ENCODE peak calls at places on chromosomes 3 and 15, in five cellular contexts. J is ovary, D is cardiac fibroblast, Y is left ventricle myocardium inferior, T is HCT116. M is an unnamed sample.

GRCh38 chr3:51544011-51544775 is 5.7 kb downstream of the RAD54L2 start:
- DNase-seq in T (no peak), Y (no peak), J (no peak), D (peak; percentile 53), M (no peak)

GRCh38 chr3:108513961-108514360 is 3.6 kb upstream of the MYH15 start:
- DNase-seq in T (no peak), J (no peak), Y (no peak), D (peak; percentile 54), M (no peak)

GRCh38 chr15:101108458-101108775 is 143.4 kb downstream of the CHSY1 start:
- DNase-seq in D (no peak), Y (no peak), T (no peak), J (no peak), M (no peak)

GRCh38 chr3:63193647-63194046 is 84.5 kb upstream of the SYNPR start:
- DNase-seq in T (peak; percentile 3), J (no peak), D (peak; percentile 46), Y (no peak), M (peak; percentile 7)

GRCh38 chr15:40567111-40567510 is 2.0 kb upstream of the RPUSD2 start:
- DNase-seq in Y (no peak), J (no peak), D (peak; percentile 22), T (peak; percentile 29), M (no peak)

GRCh38 chr15:38652998-38653397 is 88.4 kb upstream of the RASGRP1 start:
- DNase-seq in T (no peak), J (no peak), D (no peak), Y (no peak), M (no peak)

GRCh38 chr3:50003216-50003615 is 63.3 kb downstream of the RBM6 start:
- DNase-seq in T (no peak), J (no peak), Y (no peak), D (peak; percentile 28), M (no peak)

GRCh38 chr3:125001557-125002413 is 54.0 kb downstream of the HEG1 start:
- DNase-seq in J (no peak), D (no peak), T (no peak), Y (no peak), M (no peak)

GRCh38 chr3:46369675-46370132 is 1.0 kb upstream of the CCR5 start:
- DNase-seq in Y (no peak), J (no peak), T (no peak), D (no peak), M (no peak)

GRCh38 chr3:42061711-42062408 is 29.3 kb upstream of the TRAK1 start:
- DNase-seq in D (peak; percentile 97), J (no peak), Y (peak; percentile 85), T (peak; percentile 68), M (peak; percentile 81)

GRCh38 chr3:127410137-127410488 is 122.3 kb upstream of the PRR20G start:
- DNase-seq in D (no peak), Y (no peak), T (no peak), J (peak; percentile 4), M (no peak)

GRCh38 chr3:64612082-64612860 is 75.5 kb downstream of the ADAMTS9 start:
- DNase-seq in T (no peak), Y (no peak), J (no peak), D (peak; percentile 65), M (no peak)

GRCh38 chr3:134360046-134360445 is 14.2 kb downstream of the AMOTL2 start:
- DNase-seq in D (no peak), T (no peak), Y (no peak), J (peak; percentile 22), M (no peak)

GRCh38 chr3:197466586-197467399 is 89.0 kb downstream of the BDH1 start:
- DNase-seq in T (no peak), D (peak; percentile 74), J (no peak), Y (no peak), M (peak; percentile 83)

GRCh38 chr3:124584552-124585391 is 145.5 kb upstream of the UMPS start:
- DNase-seq in Y (peak; percentile 84), D (peak; percentile 27), J (peak; percentile 69), T (peak; percentile 38), M (no peak)

GRCh38 chr3:119898478-119899177 is 116.7 kb downstream of the NR1I2 start:
- DNase-seq in T (no peak), J (no peak), Y (no peak), D (peak; percentile 18), M (no peak)

GRCh38 chr3:141257971-141258370 is 26.3 kb downstream of the PXYLP1 start:
- DNase-seq in Y (no peak), J (no peak), D (peak; percentile 25), T (no peak), M (no peak)

GRCh38 chr15:63950911-63951481 is 95.3 kb downstream of the DAPK2 start:
- DNase-seq in D (peak; percentile 74), T (no peak), Y (no peak), J (no peak), M (peak; percentile 39)

GRCh38 chr3:125137432-125138033 is 75.0 kb downstream of the SLC12A8 start:
- DNase-seq in T (no peak), Y (no peak), J (no peak), D (peak; percentile 81), M (no peak)

GRCh38 chr3:58112185-58112535 is 98.6 kb downstream of the DNASE1L3 start:
- DNase-seq in T (no peak), J (no peak), Y (no peak), D (no peak), M (no peak)

GRCh38 chr3:58116161-58116955 is 94.4 kb downstream of the DNASE1L3 start:
- DNase-seq in Y (no peak), D (no peak), T (no peak), J (no peak), M (no peak)

GRCh38 chr3:58109752-58110151 is 101.0 kb downstream of the DNASE1L3 start:
- DNase-seq in Y (no peak), T (no peak), D (no peak), J (no peak), M (no peak)

GRCh38 chr3:58107597-58107996 is 99.4 kb downstream of the FLNB start:
- DNase-seq in D (no peak), Y (no peak), T (no peak), J (no peak), M (no peak)

GRCh38 chr3:58111513-58112184 is 99.1 kb downstream of the DNASE1L3 start:
- DNase-seq in Y (no peak), T (no peak), D (no peak), J (no peak), M (no peak)
- H3K4me3 ChIP-seq in Y (no peak overlapping the region), T (no peak overlapping the region), D (no peak overlapping the region), J (no peak overlapping the region), M (no peak overlapping the region)

GRCh38 chr15:29422606-29423005 is 153.0 kb upstream of the NSMCE3 start:
- DNase-seq in Y (no peak), J (no peak), D (no peak), T (no peak), M (no peak)
- TF ChIP-seq CTCF in Y (no peak), J (no peak), D (no peak), T (no peak), M (no peak)

GRCh38 chr15:52527898-52528464 is 699 bp downstream of the MYO5A start:
- DNase-seq in D (peak; percentile 32), Y (no peak), T (no peak), J (no peak), M (no peak)
- H3K4me3 ChIP-seq in D (peak overlapping the region; percentile 82), Y (peak overlapping the region; percentile 72), T (peak overlapping the region; percentile 80), J (peak overlapping the region; percentile 61), M (peak overlapping the region; percentile 68)

DNA sequence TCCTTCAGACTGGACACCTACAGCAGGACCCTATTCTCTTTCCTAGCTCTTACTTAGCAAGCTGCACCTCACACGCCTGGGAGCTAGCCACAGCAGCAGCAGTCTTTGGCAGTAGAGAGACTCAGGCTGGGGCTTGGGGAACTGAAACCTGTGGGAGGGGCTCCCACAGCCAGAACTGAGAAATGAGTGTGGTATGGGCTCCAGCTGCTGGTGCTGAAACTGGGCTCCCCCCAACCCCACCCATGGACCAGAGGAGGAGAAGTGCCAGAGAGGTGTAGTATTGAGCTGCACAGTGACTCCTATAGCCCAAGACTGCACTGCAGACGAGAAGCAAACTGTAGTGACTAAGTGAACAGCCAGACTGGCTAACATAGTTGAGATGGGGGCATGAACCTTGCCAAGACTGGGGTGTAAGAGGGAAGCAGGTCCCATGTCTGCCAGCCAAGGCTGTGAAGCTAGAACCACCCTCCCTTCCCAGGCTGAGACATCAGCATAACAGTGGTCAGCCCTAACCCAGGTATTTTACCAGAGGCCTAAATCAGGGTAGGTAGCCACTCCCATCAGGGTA is 62.5 kb downstream of the MYO5A start:
- DNase-seq in J (no peak), D (no peak), T (no peak), Y (peak; percentile 37), M (no peak)
- TF ChIP-seq CTCF in J (no peak), D (no peak), T (no peak), Y (no peak), M (no peak)

GRCh38 chr3:48695113-48695753 is 9.5 kb upstream of the NCKIPSD start:
- DNase-seq in D (peak; percentile 87), Y (peak; percentile 71), J (peak; percentile 86), T (no peak), M (no peak)
- H3K4me3 ChIP-seq in D (peak overlapping the region; percentile 62), Y (peak overlapping the region; percentile 67), J (peak overlapping the region; percentile 59), T (no peak overlapping the region), M (peak overlapping the region; percentile 10)

GRCh38 chr15:85943825-85944224 is 135.8 kb upstream of the AGBL1 start:
- DNase-seq in Y (no peak), D (no peak), T (no peak), J (no peak), M (no peak)

GRCh38 chr15:85950101-85950500 is 129.6 kb upstream of the AGBL1 start:
- DNase-seq in T (no peak), Y (peak; percentile 60), D (no peak), J (no peak), M (no peak)

GRCh38 chr15:85946986-85947385 is 132.7 kb upstream of the AGBL1 start:
- DNase-seq in D (no peak), Y (no peak), J (no peak), T (no peak), M (no peak)

GRCh38 chr15:85947936-85948335 is 131.7 kb upstream of the AGBL1 start:
- DNase-seq in J (no peak), T (no peak), Y (no peak), D (no peak), M (no peak)
- TF ChIP-seq CTCF in J (no peak), T (no peak), Y (no peak), D (no peak), M (no peak)

GRCh38 chr15:92460023-92460422 is 66.3 kb downstream of the ST8SIA2 start:
- DNase-seq in Y (no peak), D (no peak), J (no peak), T (no peak), M (no peak)

GRCh38 chr15:92453611-92454010 is 59.9 kb downstream of the ST8SIA2 start:
- DNase-seq in Y (no peak), T (no peak), J (no peak), D (no peak), M (no peak)

GRCh38 chr15:92455271-92455670 is 61.6 kb downstream of the ST8SIA2 start:
- DNase-seq in Y (no peak), T (no peak), J (no peak), D (no peak), M (no peak)

GRCh38 chr15:92454525-92455105 is 60.9 kb downstream of the ST8SIA2 start:
- DNase-seq in J (no peak), Y (no peak), D (no peak), T (no peak), M (no peak)

GRCh38 chr15:92457642-92458041 is 64.0 kb downstream of the ST8SIA2 start:
- DNase-seq in T (no peak), J (no peak), D (no peak), Y (no peak), M (no peak)
- H3K4me3 ChIP-seq in T (no peak overlapping the region), J (no peak overlapping the region), D (no peak overlapping the region), Y (peak overlapping the region; percentile 12), M (no peak overlapping the region)